ENCODE peak calls at places on chromosomes 11 and 22, in ten cellular contexts. U is transverse colon, R is esophagus muscularis mucosa, K is GM23338, Y is sigmoid colon, O is Panc1, D is spleen, L is stomach, G is HCT116, S is GM12878. C is an unnamed sample.

GRCh38 chr22:48640890-48641771 is 1186.5 kb downstream of the BRD1 start:
- DNase-seq in R (no peak), O (no peak), U (no peak), G (no peak), S (no peak), Y (no peak), K (no peak), L (no peak), D (no peak), C (no peak)

GRCh38 chr11:5280582-5281102 is 10.9 kb upstream of the HBE1 start:
- DNase-seq in Y (no peak), O (peak; percentile 100), U (no peak), S (peak; percentile 47), G (peak; percentile 97), D (no peak), L (peak; percentile 45), R (no peak), K (peak; percentile 51), C (no peak)

GRCh38 chr11:126608626-126609010 is 253.1 kb downstream of the ST3GAL4 start:
- DNase-seq in O (no peak), Y (no peak), D (no peak), L (no peak), R (no peak), G (no peak), S (no peak), K (no peak), U (no peak), C (no peak)

GRCh38 chr11:130909650-130910049 is 6.6 kb downstream of the SNX19 start:
- DNase-seq in R (no peak), K (no peak), G (no peak), Y (no peak), S (no peak), L (no peak), U (no peak), O (no peak), D (no peak), C (no peak)

GRCh38 chr11:9285850-9286587 is 20.9 kb upstream of the DENND5A start:
- DNase-seq in K (no peak), G (no peak), S (no peak), D (no peak), O (no peak), Y (no peak), U (no peak), L (no peak), R (no peak), C (no peak)

GRCh38 chr22:49614966-49615965 is 212.4 kb downstream of the BRD1 start:
- DNase-seq in Y (peak; percentile 57), D (peak; percentile 59), K (no peak), L (no peak), R (no peak), U (no peak), S (no peak), O (no peak), G (no peak), C (no peak)

GRCh38 chr11:67052891-67053290 is 3.8 kb upstream of the RHOD start:
- DNase-seq in L (no peak), O (no peak), K (no peak), Y (no peak), S (no peak), D (no peak), G (no peak), R (no peak), U (no peak), C (no peak)

GRCh38 chr11:71562120-71562519 is 3.2 kb upstream of the KRTAP5-10 start:
- DNase-seq in L (no peak), R (no peak), K (no peak), G (peak; percentile 18), U (no peak), O (no peak), D (no peak), S (no peak), Y (no peak), C (no peak)

GRCh38 chr11:47514825-47515647 is 37.9 kb downstream of the CELF1 start:
- DNase-seq in R (no peak), L (no peak), K (peak; percentile 51), S (no peak), O (no peak), Y (no peak), D (no peak), U (no peak), G (no peak), C (no peak)

GRCh38 chr11:87819141-87819540 is 356.1 kb downstream of the RAB38 start:
- DNase-seq in G (no peak), O (no peak), L (no peak), Y (no peak), D (no peak), S (no peak), U (no peak), K (no peak), R (no peak), C (no peak)

GRCh38 chr22:45837507-45837906 is 139.5 kb downstream of the WNT7B start:
- DNase-seq in G (no peak), D (no peak), L (no peak), R (no peak), K (no peak), Y (no peak), U (no peak), S (no peak), O (no peak), C (no peak)

GRCh38 chr11:61972112-61972795 is 4.8 kb upstream of the FTH1 start:
- DNase-seq in U (no peak), O (no peak), D (no peak), G (no peak), L (no peak), K (peak; percentile 27), Y (no peak), R (no peak), S (no peak), C (no peak)

GRCh38 chr11:8870461-8871282 is 40.3 kb upstream of the AKIP1 start:
- DNase-seq in K (peak; percentile 75), S (no peak), Y (peak; percentile 79), R (no peak), D (peak; percentile 78), G (peak; percentile 68), O (no peak), U (peak; percentile 81), L (peak; percentile 75), C (no peak)

GRCh38 chr22:29217827-29218757 is 12.4 kb downstream of the EMID1 start:
- DNase-seq in O (no peak), G (no peak), R (no peak), Y (peak; percentile 57), K (no peak), D (peak; percentile 74), U (no peak), S (no peak), L (no peak), C (no peak)

GRCh38 chr11:120236169-120237107 is 3.5 kb upstream of the POU2F3 start:
- DNase-seq in U (no peak), D (no peak), Y (no peak), K (peak; percentile 40), G (peak; percentile 37), L (no peak), R (no peak), O (no peak), S (no peak), C (no peak)

GRCh38 chr11:64438986-64439771 is 80.2 kb downstream of the RPS6KA4 start:
- DNase-seq in U (no peak), R (no peak), S (no peak), D (peak; percentile 65), Y (no peak), G (no peak), L (no peak), K (peak; percentile 33), O (no peak), C (no peak)

GRCh38 chr11:115117931-115118479 is 386.2 kb downstream of the CADM1 start:
- DNase-seq in G (no peak), S (no peak), R (no peak), D (no peak), K (no peak), L (no peak), U (no peak), O (no peak), Y (no peak), C (no peak)
- TF ChIP-seq POLR2AphosphoS5 in G (no peak), S (no peak), R (no peak), D (no peak), K (no peak), L (no peak), U (no peak), O (no peak), Y (no peak), C (no peak)

GRCh38 chr11:14875163-14875562 is 16.9 kb downstream of the CYP2R1 start:
- DNase-seq in R (no peak), L (no peak), D (no peak), S (no peak), U (no peak), O (no peak), Y (no peak), G (no peak), K (no peak), C (no peak)
- TF ChIP-seq CTCF in R (no peak), L (no peak), D (no peak), S (no peak), U (no peak), O (no peak), Y (no peak), G (no peak), K (no peak), C (no peak)

GRCh38 chr11:74069146-74070046 is 60.5 kb upstream of the UCP3 start:
- DNase-seq in O (no peak), K (no peak), Y (no peak), G (no peak), R (no peak), S (no peak), D (no peak), L (peak; percentile 34), U (no peak), C (no peak)

GRCh38 chr11:74070713-74071506 is 62.0 kb upstream of the UCP3 start:
- DNase-seq in K (no peak), R (no peak), S (no peak), Y (no peak), G (no peak), U (no peak), O (no peak), L (no peak), D (no peak), C (no peak)

GRCh38 chr11:74072721-74073120 is 63.8 kb upstream of the UCP3 start:
- DNase-seq in G (no peak), D (no peak), Y (no peak), R (no peak), L (no peak), K (no peak), S (no peak), O (no peak), U (no peak), C (no peak)

DNA sequence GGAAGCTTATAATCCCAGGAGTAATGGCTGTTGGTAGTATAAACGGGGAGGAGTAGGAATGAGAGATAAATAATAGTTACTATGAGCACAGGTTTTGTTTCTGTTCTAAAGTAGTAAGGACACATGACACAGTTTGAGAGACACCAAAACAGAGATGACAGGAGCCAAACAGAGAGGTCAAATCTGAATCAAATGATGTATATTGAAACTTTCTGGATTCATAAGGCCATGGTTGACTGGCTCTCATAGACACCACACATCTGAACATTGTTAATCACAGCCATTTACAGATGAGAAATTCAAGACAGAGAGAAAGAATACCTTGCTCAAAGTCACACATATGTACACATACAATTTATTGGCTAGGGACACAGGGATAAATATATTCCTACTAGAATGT is 63.4 kb upstream of the UCP3 start:
- DNase-seq in Y (no peak), L (no peak), O (no peak), S (peak; percentile 2), U (no peak), K (no peak), G (no peak), D (no peak), R (no peak), C (no peak)
- H3K4me1 ChIP-seq in Y (no peaks in the 10 kb centered on the region), L (peaks cover 24% of the 10 kb centered on the region), O (peaks cover 3% of the 10 kb centered on the region), S (no peaks in the 10 kb centered on the region), U (no peaks in the 10 kb centered on the region), K (no peaks in the 10 kb centered on the region), G (no peaks in the 10 kb centered on the region), D (no peaks in the 10 kb centered on the region), R (peaks cover 8% of the 10 kb centered on the region), C (no peaks in the 10 kb centered on the region)

GRCh38 chr11:26510756-26511155 is 61.3 kb downstream of the MUC15 start:
- DNase-seq in O (no peak), D (no peak), R (no peak), Y (no peak), L (no peak), G (no peak), K (no peak), S (no peak), U (no peak), C (no peak)
- TF ChIP-seq POLR2AphosphoS5 in O (no peak), D (no peak), R (no peak), Y (no peak), L (no peak), G (no peak), K (no peak), S (no peak), U (no peak), C (no peak)